ENCODE peak calls at places on chromosomes 5 and 9, in six cellular contexts. One of them, this sample, is unnamed.

GRCh38 chr5:107074991-107075390 is 595.7 kb downstream of the EFNA5 start:
- DNase-seq in GM04504: no peak
- DNase-seq in KBM-7: no peak
- DNase-seq in NAMALWA: no peak
- DNase-seq in left kidney: peak; percentile 38
- DNase-seq in natural killer cell: no peak
- DNase-seq in this sample: no peak

GRCh38 chr9:89642789-89643188 is 38.0 kb downstream of the GADD45G start:
- DNase-seq in KBM-7: no peak
- DNase-seq in left kidney: no peak
- DNase-seq in GM04504: no peak
- DNase-seq in natural killer cell: no peak
- DNase-seq in NAMALWA: no peak
- DNase-seq in this sample: no peak

GRCh38 chr9:36450110-36450732 is 50.2 kb upstream of the RNF38 start:
- DNase-seq in natural killer cell: no peak
- DNase-seq in NAMALWA: peak; percentile 73
- DNase-seq in KBM-7: peak; percentile 46
- DNase-seq in left kidney: peak; percentile 71
- DNase-seq in GM04504: no peak
- DNase-seq in this sample: peak; percentile 42

GRCh38 chr5:2112128-2112808 is 229.5 kb upstream of the IRX4 start:
- DNase-seq in natural killer cell: no peak
- DNase-seq in KBM-7: no peak
- DNase-seq in left kidney: peak; percentile 70
- DNase-seq in GM04504: no peak
- DNase-seq in NAMALWA: no peak
- DNase-seq in this sample: no peak

GRCh38 chr5:150542933-150543445 is 35.1 kb downstream of the NDST1 start:
- DNase-seq in GM04504: no peak
- DNase-seq in KBM-7: no peak
- DNase-seq in left kidney: peak; percentile 44
- DNase-seq in NAMALWA: no peak
- DNase-seq in natural killer cell: no peak
- DNase-seq in this sample: no peak

GRCh38 chr5:14870347-14871083 is 1.1 kb downstream of the ANKH start:
- DNase-seq in natural killer cell: no peak
- DNase-seq in NAMALWA: peak; percentile 19
- DNase-seq in GM04504: no peak
- DNase-seq in KBM-7: no peak
- DNase-seq in left kidney: peak; percentile 25
- DNase-seq in this sample: no peak

GRCh38 chr9:2155966-2156365 is 140.8 kb downstream of the SMARCA2 start:
- DNase-seq in left kidney: no peak
- DNase-seq in NAMALWA: no peak
- DNase-seq in GM04504: no peak
- DNase-seq in KBM-7: no peak
- DNase-seq in natural killer cell: no peak
- DNase-seq in this sample: no peak

GRCh38 chr5:43207601-43208000 is 15.6 kb downstream of the NIM1K start:
- DNase-seq in GM04504: no peak
- DNase-seq in natural killer cell: no peak
- DNase-seq in NAMALWA: no peak
- DNase-seq in KBM-7: no peak
- DNase-seq in left kidney: no peak
- DNase-seq in this sample: no peak